ENCODE peak calls at places on chromosomes 7 and 10, in six cellular contexts. C, V, Q, A, I and P are unnamed samples.

GRCh38 chr7:99693427-99694200 is 13.8 kb upstream of the CYP3A5 start:
- DNase-seq in Q (peak), A (no peak), V (no peak), I (no peak), C (no peak), P (no peak)

GRCh38 chr7:5177060-5177459 is 13.0 kb upstream of the WIPI2 start:
- DNase-seq in I (peak), A (no peak), C (no peak), Q (peak), V (peak), P (peak)

GRCh38 chr10:119658274-119658673 is 7.1 kb downstream of the BAG3 start:
- DNase-seq in I (no peak), A (peak), Q (peak), V (peak), C (no peak), P (peak)

GRCh38 chr7:43763183-43763582 is 4.7 kb downstream of the BLVRA start:
- DNase-seq in A (no peak), V (no peak), Q (peak), I (no peak), C (no peak), P (no peak)

GRCh38 chr10:68506406-68506805 is 20.9 kb downstream of the SLC25A16 start:
- DNase-seq in A (no peak), C (no peak), V (no peak), Q (no peak), I (no peak), P (no peak)

GRCh38 chr7:140209866-140210609 is 33.3 kb upstream of the KDM7A start:
- DNase-seq in A (no peak), Q (peak), C (peak), V (no peak), I (no peak), P (no peak)

GRCh38 chr10:94287331-94287730 is 75.4 kb downstream of the NOC3L start:
- DNase-seq in A (no peak), Q (no peak), I (no peak), V (no peak), C (no peak), P (no peak)

GRCh38 chr10:114703377-114704125 is 45.5 kb upstream of the ABLIM1 start:
- DNase-seq in C (peak), V (no peak), Q (no peak), I (no peak), A (no peak), P (no peak)

GRCh38 chr7:118844748-118845147 is 620.2 kb downstream of the ANKRD7 start:
- DNase-seq in C (no peak), Q (no peak), I (no peak), V (no peak), A (peak), P (no peak)

GRCh38 chr10:58237014-58237830 is 30.5 kb downstream of the IPMK start:
- DNase-seq in A (peak), C (no peak), Q (no peak), V (no peak), I (peak), P (peak)

GRCh38 chr10:27099448-27099847 is 846 bp downstream of the ANKRD26 start:
- DNase-seq in Q (no peak), I (no peak), A (peak), V (no peak), C (no peak), P (no peak)

GRCh38 chr7:108308913-108309312 is 147.3 kb downstream of the NRCAM start:
- DNase-seq in Q (no peak), V (no peak), A (peak), I (no peak), C (peak), P (no peak)

GRCh38 chr10:94490789-94491039 is 54.9 kb upstream of the HELLS start:
- DNase-seq in Q (no peak), I (no peak), C (no peak), V (no peak), A (no peak), P (no peak)

GRCh38 chr10:21934307-21934706 is 69.2 kb downstream of the DNAJC1 start:
- DNase-seq in I (no peak), C (no peak), Q (no peak), V (no peak), A (no peak), P (no peak)

GRCh38 chr10:70652761-70653657 is 19.3 kb upstream of the ADAMTS14 start:
- DNase-seq in V (peak), C (no peak), Q (no peak), I (peak), A (peak), P (peak)

GRCh38 chr7:74480861-74481417 is 27.2 kb downstream of the GTF2IRD1 start:
- DNase-seq in Q (peak), A (no peak), C (no peak), I (no peak), V (peak), P (peak)

GRCh38 chr7:47672966-47673365 is 91.1 kb upstream of the TNS3 start:
- DNase-seq in I (no peak), C (no peak), V (no peak), A (no peak), Q (no peak), P (no peak)

GRCh38 chr10:46554166-46554781 is 2.2 kb downstream of the GPRIN2 start:
- DNase-seq in A (no peak), C (no peak), Q (no peak), V (no peak), I (no peak), P (no peak)

GRCh38 chr7:82050134-82050533 is 280.3 kb upstream of the HGF start:
- DNase-seq in Q (no peak), I (peak), C (no peak), V (no peak), A (peak), P (peak)

GRCh38 chr7:27199820-27200760 is at the start of gene HOXA13:
- DNase-seq in C (no peak), V (no peak), Q (peak), A (no peak), I (no peak), P (no peak)

GRCh38 chr7:11607676-11608075 is 224.3 kb downstream of the THSD7A start:
- DNase-seq in I (no peak), A (no peak), V (no peak), Q (no peak), C (no peak), P (no peak)

GRCh38 chr7:87505122-87505521 is 29.6 kb upstream of the ABCB4 start:
- DNase-seq in I (no peak), C (no peak), Q (no peak), V (no peak), A (no peak), P (no peak)

GRCh38 chr7:100477871-100478248 is 1.2 kb downstream of the TSC22D4 start:
- DNase-seq in C (no peak), I (no peak), A (no peak), Q (no peak), V (no peak), P (no peak)

GRCh38 chr10:66238343-66238742 is 687.5 kb upstream of the LRRTM3 start:
- DNase-seq in Q (no peak), I (no peak), C (no peak), A (no peak), V (no peak), P (no peak)

GRCh38 chr10:6796231-6796630 is 216.2 kb upstream of the PRKCQ start:
- DNase-seq in Q (no peak), C (no peak), I (no peak), A (no peak), V (no peak), P (no peak)

GRCh38 chr10:105952153-105952552 is 1212.4 kb downstream of the SORCS1 start:
- DNase-seq in A (peak), Q (no peak), I (no peak), V (no peak), C (peak), P (peak)

GRCh38 chr7:100465702-100466311 is 1.7 kb upstream of the SPACDR start:
- DNase-seq in I (no peak), C (peak), A (no peak), Q (peak), V (peak), P (no peak)

GRCh38 chr7:107953924-107954303 is 49.0 kb downstream of the LAMB1 start:
- DNase-seq in I (no peak), A (no peak), C (no peak), Q (no peak), V (no peak), P (no peak)

GRCh38 chr10:101047961-101048892 is 13.6 kb upstream of the KAZALD1 start:
- DNase-seq in I (no peak), Q (peak), C (no peak), V (no peak), A (no peak), P (no peak)

GRCh38 chr7:89607797-89608196 is 546.5 kb upstream of the STEAP1 start:
- DNase-seq in A (no peak), C (no peak), I (no peak), V (no peak), Q (no peak), P (no peak)

GRCh38 chr10:44465430-44466115 is 80.7 kb upstream of the CXCL12 start:
- DNase-seq in Q (no peak), C (no peak), I (no peak), A (no peak), V (no peak), P (no peak)
- TF ChIP-seq CTCF in Q (no peak), C (no peak), I (no peak), A (no peak), V (no peak), P (no peak)

GRCh38 chr7:93623816-93624215 is 49.3 kb upstream of the CALCR start:
- DNase-seq in I (no peak), C (no peak), A (no peak), V (no peak), Q (no peak), P (no peak)

GRCh38 chr7:93626869-93627268 is 52.3 kb upstream of the CALCR start:
- DNase-seq in C (no peak), A (no peak), Q (no peak), I (no peak), V (no peak), P (no peak)

GRCh38 chr7:93620057-93620456 is 45.5 kb upstream of the CALCR start:
- DNase-seq in I (no peak), A (no peak), Q (no peak), C (no peak), V (no peak), P (no peak)

GRCh38 chr7:93620864-93621263 is 46.3 kb upstream of the CALCR start:
- DNase-seq in I (no peak), C (no peak), A (no peak), V (no peak), Q (no peak), P (no peak)

GRCh38 chr7:93622036-93622714 is 47.7 kb upstream of the CALCR start:
- DNase-seq in I (peak), V (no peak), C (no peak), Q (no peak), A (no peak), P (no peak)
- TF ChIP-seq CTCF in I (peak), V (peak), C (no peak), Q (no peak), A (peak), P (peak)

DNA sequence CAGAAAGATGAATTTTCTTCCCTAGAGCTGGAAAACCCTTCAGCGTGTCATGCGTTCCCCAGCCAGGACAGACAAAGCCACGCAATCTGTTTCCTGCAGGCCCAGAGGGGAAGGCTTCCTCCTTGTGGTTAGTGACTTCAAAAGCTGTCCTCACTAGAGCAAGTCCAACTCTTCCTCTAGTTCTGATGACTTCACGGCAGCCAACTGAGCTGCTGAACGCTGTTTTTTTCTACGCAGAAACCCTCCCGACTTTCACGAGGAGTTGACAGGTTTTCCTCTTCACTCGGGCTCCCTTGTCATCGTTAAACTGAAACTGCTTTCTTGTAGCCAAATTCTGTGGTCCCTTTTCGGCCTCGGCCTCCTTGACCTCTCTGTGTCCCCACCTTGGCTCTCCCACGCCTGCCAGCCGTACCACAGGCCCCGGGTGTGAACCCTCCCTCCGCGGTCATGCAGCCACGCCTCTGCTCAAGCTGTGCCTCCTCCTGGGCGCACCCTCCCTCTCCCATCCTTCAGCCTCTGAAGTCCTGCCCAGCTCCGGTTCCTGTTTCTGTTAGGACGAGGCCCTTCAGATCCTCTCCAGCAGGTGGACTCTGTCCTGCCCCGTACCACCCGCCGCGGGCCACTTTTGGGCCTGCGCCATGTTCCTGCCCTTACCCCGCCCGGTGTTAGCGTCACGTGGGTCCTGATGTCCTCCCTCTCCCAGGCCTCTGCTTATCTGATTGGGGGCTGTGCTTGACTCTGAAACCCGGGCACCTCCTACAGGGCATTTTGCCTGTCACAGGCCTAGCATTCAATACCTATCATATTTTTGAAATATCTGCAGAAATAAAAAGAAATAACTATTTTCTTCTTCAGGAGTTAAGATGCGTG is 39.3 kb downstream of the CUX1 start:
- DNase-seq in A (no peak), C (peak), I (peak), V (peak), Q (peak), P (peak)
- TF ChIP-seq CTCF in A (peak), C (no peak), I (peak), V (peak), Q (peak), P (peak)

DNA sequence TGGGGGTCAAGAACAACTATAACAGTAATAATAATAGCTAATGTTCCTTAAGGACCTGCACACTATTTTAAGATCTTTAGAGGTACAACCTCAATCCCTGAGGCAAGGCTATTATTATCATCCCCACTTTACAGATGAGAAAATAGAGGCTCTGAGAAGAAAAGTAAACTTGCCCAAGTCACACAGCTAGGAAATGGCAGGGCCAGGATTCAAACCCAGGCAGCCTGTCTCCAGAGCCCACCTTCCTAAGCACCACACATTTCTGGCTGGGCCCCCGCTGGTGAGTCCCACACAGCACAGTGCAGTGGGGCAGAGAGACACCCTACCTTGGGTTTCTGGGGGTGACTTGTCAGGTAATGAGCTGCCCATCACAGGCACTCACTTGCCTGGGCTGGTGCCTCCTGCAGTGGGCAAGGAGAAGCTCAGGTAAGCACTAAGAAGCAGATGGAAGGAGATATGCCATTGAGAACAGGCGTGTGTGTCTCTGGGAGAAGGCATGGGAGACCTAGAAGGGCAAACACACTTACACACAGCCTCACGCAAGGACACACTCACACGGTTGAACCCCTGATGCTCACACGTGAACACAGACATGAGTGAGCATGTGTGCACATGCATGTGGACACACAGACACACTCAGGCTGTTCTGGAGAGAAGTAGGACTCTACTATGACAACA is 104.4 kb upstream of the ZMIZ1 start:
- DNase-seq in V (no peak), Q (no peak), C (no peak), A (no peak), I (no peak), P (no peak)
- TF ChIP-seq CTCF in V (no peak), Q (no peak), C (no peak), A (peak), I (no peak), P (no peak)

DNA sequence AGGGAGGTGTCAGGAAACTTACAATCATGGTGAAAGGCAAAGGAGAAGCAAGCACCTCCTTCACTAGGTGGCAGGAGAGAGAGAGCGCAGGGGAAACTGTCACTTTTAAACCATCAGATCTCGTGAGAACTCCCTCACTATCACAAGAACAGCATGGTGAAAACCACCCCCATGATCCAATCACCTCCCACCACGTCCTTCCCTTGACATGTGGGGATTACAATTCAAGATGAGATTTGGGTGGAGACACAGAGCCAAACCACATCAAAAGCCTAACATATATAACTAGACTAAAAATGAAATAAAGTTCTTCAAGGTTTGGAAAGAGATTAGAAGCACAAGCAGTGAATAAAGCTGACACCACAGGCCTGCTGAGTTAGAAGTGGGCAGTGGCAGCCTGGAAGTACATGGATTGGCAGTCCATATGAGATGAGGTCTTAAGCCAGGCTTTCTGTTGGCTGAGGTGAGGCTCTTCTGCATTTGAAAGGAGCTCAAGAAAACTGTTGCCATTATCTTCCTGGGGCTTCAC is 96.4 kb upstream of the MDFIC start:
- DNase-seq in V (no peak), I (no peak), A (no peak), C (no peak), Q (no peak), P (no peak)
- TF ChIP-seq CTCF in V (no peak), I (peak), A (no peak), C (no peak), Q (no peak), P (no peak)

DNA sequence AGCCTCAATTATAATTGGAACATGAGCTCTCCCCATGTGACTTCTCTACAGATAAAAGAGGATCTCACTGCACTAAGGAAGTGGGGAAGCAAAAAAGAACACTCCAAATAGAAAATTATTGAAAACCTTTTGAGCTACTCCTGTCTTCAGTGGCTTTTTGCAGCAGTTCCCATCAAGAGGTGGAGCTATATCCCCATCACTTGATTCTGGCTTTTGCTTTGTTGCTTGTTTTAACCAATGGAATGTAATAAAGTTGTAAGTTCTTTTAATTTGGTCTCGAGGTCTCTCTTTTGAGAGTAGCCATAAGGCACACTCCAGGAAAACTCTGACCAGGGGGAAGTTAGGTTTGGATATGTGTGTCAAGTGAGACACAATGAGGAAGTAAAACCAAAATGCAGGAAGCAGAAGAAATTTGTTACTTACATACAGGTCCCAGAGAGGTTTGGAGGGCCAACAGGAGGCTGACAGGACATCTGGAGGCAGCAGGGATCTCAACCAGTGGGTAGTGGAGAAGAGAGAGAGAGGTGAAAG is 569.4 kb downstream of the HTR7 start:
- DNase-seq in C (no peak), V (no peak), I (no peak), A (no peak), Q (no peak), P (no peak)
- TF ChIP-seq CTCF in C (no peak), V (peak), I (peak), A (peak), Q (no peak), P (no peak)